ENCODE peak calls at places on chromosomes 3 and 15, in ten cellular contexts. One of them, this sample, is unnamed.

GRCh38 chr15:66115568-66116206 is 137.9 kb downstream of the MEGF11 start:
- DNase-seq in IMR-90: no peak
- DNase-seq in thyroid gland: no peak
- DNase-seq in GM12878: no peak
- DNase-seq in transverse colon: peak; percentile 27
- DNase-seq in tibial nerve: no peak
- DNase-seq in ovary: no peak
- DNase-seq in uterus: no peak
- DNase-seq in heart left ventricle: no peak
- DNase-seq in prostate gland: no peak
- DNase-seq in this sample: no peak

GRCh38 chr3:150749218-150749617 is 13.8 kb downstream of the SIAH2 start:
- DNase-seq in IMR-90: no peak
- DNase-seq in thyroid gland: no peak
- DNase-seq in GM12878: no peak
- DNase-seq in transverse colon: no peak
- DNase-seq in tibial nerve: no peak
- DNase-seq in ovary: no peak
- DNase-seq in uterus: no peak
- DNase-seq in heart left ventricle: no peak
- DNase-seq in prostate gland: no peak
- DNase-seq in this sample: no peak

GRCh38 chr3:23004971-23005370 is 198.2 kb upstream of the UBE2E2 start:
- DNase-seq in IMR-90: peak; percentile 89
- DNase-seq in thyroid gland: no peak
- DNase-seq in GM12878: no peak
- DNase-seq in transverse colon: no peak
- DNase-seq in tibial nerve: no peak
- DNase-seq in ovary: no peak
- DNase-seq in uterus: no peak
- DNase-seq in heart left ventricle: no peak
- DNase-seq in prostate gland: no peak
- DNase-seq in this sample: no peak

GRCh38 chr15:29045717-29046116 is 159.9 kb downstream of the APBA2 start:
- DNase-seq in IMR-90: peak; percentile 73
- DNase-seq in thyroid gland: no peak
- DNase-seq in GM12878: no peak
- DNase-seq in transverse colon: no peak
- DNase-seq in tibial nerve: no peak
- DNase-seq in ovary: no peak
- DNase-seq in uterus: no peak
- DNase-seq in heart left ventricle: no peak
- DNase-seq in prostate gland: no peak
- DNase-seq in this sample: no peak

GRCh38 chr3:197028711-197029510 is 706 bp downstream of the MELTF start:
- DNase-seq in IMR-90: no peak
- DNase-seq in thyroid gland: no peak
- DNase-seq in GM12878: no peak
- DNase-seq in transverse colon: peak; percentile 24
- DNase-seq in tibial nerve: no peak
- DNase-seq in ovary: no peak
- DNase-seq in uterus: no peak
- DNase-seq in heart left ventricle: no peak
- DNase-seq in prostate gland: no peak
- DNase-seq in this sample: no peak

GRCh38 chr15:90681480-90681879 is 35.7 kb upstream of the BLM start:
- DNase-seq in IMR-90: peak; percentile 93
- DNase-seq in thyroid gland: no peak
- DNase-seq in GM12878: no peak
- DNase-seq in transverse colon: no peak
- DNase-seq in tibial nerve: peak; percentile 60
- DNase-seq in ovary: no peak
- DNase-seq in uterus: peak; percentile 31
- DNase-seq in heart left ventricle: no peak
- DNase-seq in prostate gland: no peak
- DNase-seq in this sample: no peak

GRCh38 chr15:74954515-74954914 is 2.1 kb downstream of the RPP25 start:
- DNase-seq in IMR-90: peak; percentile 84
- DNase-seq in thyroid gland: no peak
- DNase-seq in GM12878: no peak
- DNase-seq in transverse colon: no peak
- DNase-seq in tibial nerve: no peak
- DNase-seq in ovary: peak; percentile 78
- DNase-seq in uterus: peak; percentile 23
- DNase-seq in heart left ventricle: peak; percentile 69
- DNase-seq in prostate gland: no peak
- DNase-seq in this sample: no peak

GRCh38 chr15:72155021-72155621 is 36.9 kb downstream of the SENP8 start:
- DNase-seq in IMR-90: peak; percentile 6
- DNase-seq in thyroid gland: peak; percentile 100
- DNase-seq in GM12878: no peak
- DNase-seq in transverse colon: peak; percentile 86
- DNase-seq in tibial nerve: peak; percentile 32
- DNase-seq in ovary: peak; percentile 58
- DNase-seq in uterus: peak; percentile 47
- DNase-seq in heart left ventricle: peak; percentile 83
- DNase-seq in prostate gland: peak; percentile 99
- DNase-seq in this sample: no peak

GRCh38 chr3:182052360-182052759 is 340.6 kb downstream of the SOX2 start:
- DNase-seq in IMR-90: no peak
- DNase-seq in thyroid gland: no peak
- DNase-seq in GM12878: no peak
- DNase-seq in transverse colon: no peak
- DNase-seq in tibial nerve: no peak
- DNase-seq in ovary: no peak
- DNase-seq in uterus: no peak
- DNase-seq in heart left ventricle: no peak
- DNase-seq in prostate gland: peak; percentile 60
- DNase-seq in this sample: no peak

GRCh38 chr15:57697588-57697987 is 8.9 kb upstream of the POLR2M start:
- DNase-seq in IMR-90: peak; percentile 19
- DNase-seq in thyroid gland: no peak
- DNase-seq in GM12878: no peak
- DNase-seq in transverse colon: no peak
- DNase-seq in tibial nerve: no peak
- DNase-seq in ovary: no peak
- DNase-seq in uterus: no peak
- DNase-seq in heart left ventricle: no peak
- DNase-seq in prostate gland: no peak
- DNase-seq in this sample: no peak

GRCh38 chr15:25641762-25642161 is 202.9 kb upstream of the UBE3A start:
- DNase-seq in IMR-90: no peak
- DNase-seq in thyroid gland: no peak
- DNase-seq in GM12878: no peak
- DNase-seq in transverse colon: no peak
- DNase-seq in tibial nerve: no peak
- DNase-seq in ovary: no peak
- DNase-seq in uterus: no peak
- DNase-seq in heart left ventricle: no peak
- DNase-seq in prostate gland: no peak
- DNase-seq in this sample: no peak
- H3K27ac ChIP-seq in IMR-90: no peak overlapping the region
- H3K27ac ChIP-seq in thyroid gland: no peak overlapping the region
- H3K27ac ChIP-seq in GM12878: no peak overlapping the region
- H3K27ac ChIP-seq in transverse colon: no peak overlapping the region
- H3K27ac ChIP-seq in tibial nerve: no peak overlapping the region
- H3K27ac ChIP-seq in ovary: no peak overlapping the region
- H3K27ac ChIP-seq in uterus: no peak overlapping the region
- H3K27ac ChIP-seq in heart left ventricle: no peak overlapping the region
- H3K27ac ChIP-seq in prostate gland: no peak overlapping the region
- H3K27ac ChIP-seq in this sample: no peak overlapping the region

DNA sequence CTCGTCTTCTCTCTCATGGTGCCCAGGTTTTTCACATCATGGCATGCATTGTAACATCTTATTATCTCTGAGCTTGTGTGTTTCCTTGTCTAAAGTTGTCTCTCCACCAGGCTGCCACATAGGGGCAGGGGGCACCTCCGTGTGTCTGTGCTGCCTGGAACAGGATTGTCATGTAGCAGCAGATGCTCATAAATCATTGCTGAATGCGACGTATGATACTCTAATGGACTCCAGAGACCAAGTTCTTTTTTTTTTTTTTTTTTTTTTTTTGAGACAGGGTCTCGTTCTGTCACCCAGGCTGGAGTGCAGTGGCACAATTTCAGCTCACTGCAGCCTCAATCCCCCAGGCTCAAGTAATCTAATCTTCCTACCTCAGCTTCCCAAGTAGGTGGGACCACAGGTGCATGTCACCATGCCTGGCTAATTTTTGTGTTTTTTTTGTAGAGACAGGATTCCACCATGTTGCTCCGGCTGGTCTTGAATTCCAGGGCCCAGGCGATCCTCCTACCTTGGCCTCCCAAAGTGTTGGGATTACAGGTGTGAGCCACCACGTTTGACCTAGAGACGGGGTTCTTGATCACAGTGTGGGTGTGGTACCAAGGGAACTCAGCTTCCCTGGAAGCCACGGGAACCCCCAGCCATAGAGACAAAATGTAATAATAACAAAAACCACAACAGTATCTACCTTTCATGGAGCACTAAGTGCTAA is 4.7 kb upstream of the DNASE1L3 start:
- DNase-seq in IMR-90: no peak
- DNase-seq in thyroid gland: no peak
- DNase-seq in GM12878: no peak
- DNase-seq in transverse colon: no peak
- DNase-seq in tibial nerve: no peak
- DNase-seq in ovary: no peak
- DNase-seq in uterus: no peak
- DNase-seq in heart left ventricle: no peak
- DNase-seq in prostate gland: no peak
- DNase-seq in this sample: no peak
- H3K4me1 ChIP-seq in IMR-90: peaks cover 2% of the 10 kb centered on the region
- H3K4me1 ChIP-seq in thyroid gland: no peaks in the 10 kb centered on the region
- H3K4me1 ChIP-seq in GM12878: peaks cover 56% of the 10 kb centered on the region
- H3K4me1 ChIP-seq in transverse colon: peaks cover 11% of the 10 kb centered on the region
- H3K4me1 ChIP-seq in tibial nerve: peaks cover 9% of the 10 kb centered on the region
- H3K4me1 ChIP-seq in ovary: peaks cover 2% of the 10 kb centered on the region
- H3K4me1 ChIP-seq in uterus: peaks cover 5% of the 10 kb centered on the region
- H3K4me1 ChIP-seq in heart left ventricle: peaks cover 12% of the 10 kb centered on the region
- H3K4me1 ChIP-seq in prostate gland: no peaks in the 10 kb centered on the region
- H3K4me1 ChIP-seq in this sample: no peaks in the 10 kb centered on the region

DNA sequence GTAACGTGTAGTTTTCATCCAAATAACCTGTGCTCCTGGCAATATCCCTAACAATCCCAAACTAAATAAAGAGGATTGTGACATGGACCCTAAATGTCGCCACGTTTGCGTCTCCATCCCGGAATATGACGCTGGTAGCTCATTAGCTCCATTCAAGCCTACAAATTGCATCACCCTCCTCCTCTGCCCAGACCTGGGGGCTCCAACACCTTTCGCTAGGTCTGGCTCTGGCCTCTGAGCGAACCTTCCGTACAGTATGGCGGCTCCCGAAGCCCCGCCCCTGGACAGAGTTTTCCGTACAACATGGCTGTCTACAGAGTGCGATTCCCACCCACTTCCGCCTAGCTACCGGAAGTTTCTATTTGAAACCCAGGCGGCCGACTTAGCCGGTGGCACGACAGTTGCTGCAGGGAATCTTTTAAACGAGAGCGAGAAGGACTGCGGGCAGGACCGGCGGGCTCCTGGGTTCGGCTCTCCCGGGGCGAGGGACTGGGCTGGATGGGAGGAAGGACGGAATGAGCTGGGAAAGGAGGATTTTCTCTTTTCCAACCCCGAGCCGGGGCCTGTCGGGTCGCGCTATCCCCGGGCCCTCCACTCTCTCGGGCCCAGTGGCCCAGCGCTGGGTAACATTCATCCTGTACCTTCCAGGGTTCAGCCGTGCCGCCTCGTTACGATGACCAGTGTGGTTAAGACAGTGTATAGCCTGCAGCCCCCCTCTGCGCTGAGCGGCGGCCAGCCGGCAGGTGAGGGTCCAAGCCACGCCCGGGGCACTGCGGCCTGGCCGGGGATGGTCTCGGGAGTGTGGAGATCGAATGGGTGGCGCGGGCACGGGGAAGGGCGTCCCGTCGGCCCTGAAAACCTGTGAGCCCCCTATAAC is at the start of gene KNSTRN:
- DNase-seq in IMR-90: peak; percentile 93
- DNase-seq in thyroid gland: peak; percentile 95
- DNase-seq in GM12878: peak; percentile 63
- DNase-seq in transverse colon: peak; percentile 94
- DNase-seq in tibial nerve: peak; percentile 88
- DNase-seq in ovary: peak; percentile 90
- DNase-seq in uterus: peak; percentile 90
- DNase-seq in heart left ventricle: peak; percentile 94
- DNase-seq in prostate gland: peak; percentile 90
- DNase-seq in this sample: peak; percentile 96
- TF ChIP-seq POLR2A in IMR-90: peak; percentile 62
- TF ChIP-seq POLR2A in thyroid gland: peak; percentile 72
- TF ChIP-seq POLR2A in GM12878: peak; percentile 82
- TF ChIP-seq POLR2A in transverse colon: no peak
- TF ChIP-seq POLR2A in tibial nerve: peak; percentile 13
- TF ChIP-seq POLR2A in ovary: no peak
- TF ChIP-seq POLR2A in uterus: peak; percentile 28
- TF ChIP-seq POLR2A in heart left ventricle: no peak
- TF ChIP-seq POLR2A in prostate gland: no peak
- TF ChIP-seq POLR2A in this sample: no peak

DNA sequence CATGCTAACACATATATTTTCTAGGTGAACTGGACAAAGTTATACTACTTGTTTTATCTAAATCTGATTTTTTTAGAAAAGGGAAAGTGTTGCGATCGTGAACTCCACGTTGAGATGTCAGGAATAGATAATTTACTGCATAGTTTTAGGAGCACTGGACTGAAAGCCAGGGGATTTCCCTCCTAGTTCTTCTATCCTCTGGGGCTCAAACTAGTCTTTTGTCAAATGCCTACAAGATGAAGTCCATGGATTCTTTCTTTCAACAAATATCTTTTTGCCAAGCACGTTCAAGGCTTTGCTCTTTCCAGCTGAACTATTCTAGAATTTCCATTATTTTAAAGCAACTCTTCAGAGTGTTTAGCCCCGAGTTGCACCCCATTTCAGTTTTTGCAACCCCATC is 582 bp upstream of the HPS3 start:
- DNase-seq in IMR-90: peak; percentile 12
- DNase-seq in thyroid gland: no peak
- DNase-seq in GM12878: no peak
- DNase-seq in transverse colon: no peak
- DNase-seq in tibial nerve: no peak
- DNase-seq in ovary: no peak
- DNase-seq in uterus: no peak
- DNase-seq in heart left ventricle: no peak
- DNase-seq in prostate gland: no peak
- DNase-seq in this sample: no peak
- H3K27ac ChIP-seq in IMR-90: peak overlapping the region; percentile 69
- H3K27ac ChIP-seq in thyroid gland: peak overlapping the region; percentile 85
- H3K27ac ChIP-seq in GM12878: no peak overlapping the region
- H3K27ac ChIP-seq in transverse colon: peak overlapping the region; percentile 91
- H3K27ac ChIP-seq in tibial nerve: peak overlapping the region; percentile 55
- H3K27ac ChIP-seq in ovary: no peak overlapping the region
- H3K27ac ChIP-seq in uterus: peak overlapping the region; percentile 91
- H3K27ac ChIP-seq in heart left ventricle: peak overlapping the region; percentile 88
- H3K27ac ChIP-seq in prostate gland: peak overlapping the region; percentile 78
- H3K27ac ChIP-seq in this sample: peak overlapping the region; percentile 86

GRCh38 chr15:44308874-44309273 is 20.4 kb downstream of the GOLM2 start:
- DNase-seq in IMR-90: no peak
- DNase-seq in thyroid gland: no peak
- DNase-seq in GM12878: no peak
- DNase-seq in transverse colon: no peak
- DNase-seq in tibial nerve: no peak
- DNase-seq in ovary: no peak
- DNase-seq in uterus: no peak
- DNase-seq in heart left ventricle: no peak
- DNase-seq in prostate gland: no peak
- DNase-seq in this sample: no peak
- H3K4me1 ChIP-seq in IMR-90: no peaks in the 10 kb centered on the region
- H3K4me1 ChIP-seq in thyroid gland: no peaks in the 10 kb centered on the region
- H3K4me1 ChIP-seq in GM12878: peaks cover 42% of the 10 kb centered on the region
- H3K4me1 ChIP-seq in transverse colon: peaks cover 57% of the 10 kb centered on the region
- H3K4me1 ChIP-seq in tibial nerve: no peaks in the 10 kb centered on the region
- H3K4me1 ChIP-seq in ovary: peaks cover 3% of the 10 kb centered on the region
- H3K4me1 ChIP-seq in uterus: no peaks in the 10 kb centered on the region
- H3K4me1 ChIP-seq in heart left ventricle: no peaks in the 10 kb centered on the region
- H3K4me1 ChIP-seq in prostate gland: no peaks in the 10 kb centered on the region
- H3K4me1 ChIP-seq in this sample: no peaks in the 10 kb centered on the region

GRCh38 chr3:157089455-157090221 is 70.3 kb downstream of the CCNL1 start:
- DNase-seq in IMR-90: peak; percentile 71
- DNase-seq in thyroid gland: peak; percentile 73
- DNase-seq in GM12878: peak; percentile 69
- DNase-seq in transverse colon: peak; percentile 67
- DNase-seq in tibial nerve: peak; percentile 36
- DNase-seq in ovary: peak; percentile 39
- DNase-seq in uterus: peak; percentile 50
- DNase-seq in heart left ventricle: peak; percentile 55
- DNase-seq in prostate gland: peak; percentile 20
- DNase-seq in this sample: peak; percentile 78
- TF ChIP-seq POLR2A in IMR-90: no peak
- TF ChIP-seq POLR2A in thyroid gland: no peak
- TF ChIP-seq POLR2A in GM12878: no peak
- TF ChIP-seq POLR2A in transverse colon: peak; percentile 74
- TF ChIP-seq POLR2A in tibial nerve: no peak
- TF ChIP-seq POLR2A in ovary: no peak
- TF ChIP-seq POLR2A in uterus: no peak
- TF ChIP-seq POLR2A in heart left ventricle: no peak
- TF ChIP-seq POLR2A in prostate gland: no peak
- TF ChIP-seq POLR2A in this sample: peak; percentile 31

This sample was measured in Peyer's patch.